ENCODE peak calls at places on chromosomes 3 and 15, in eight cellular contexts. W, F, I, Q, R, E, X and Y are unnamed samples.

GRCh38 chr3:15634671-15635661 is 33.4 kb downstream of the BTD start:
- DNase-seq in W (no peak), F (no peak), I (peak), Q (no peak), R (peak), E (no peak), X (no peak), Y (no peak)

GRCh38 chr3:172449468-172450149 is 1.4 kb upstream of the GHSR start:
- DNase-seq in W (no peak), F (no peak), I (no peak), Q (no peak), R (peak), E (no peak), X (peak), Y (no peak)

GRCh38 chr15:100785181-100786138 is 94.2 kb upstream of the ALDH1A3 start:
- DNase-seq in W (no peak), F (no peak), I (no peak), Q (no peak), R (no peak), E (no peak), X (no peak), Y (no peak)

GRCh38 chr3:100665230-100665629 is 44.1 kb upstream of the TFG start:
- DNase-seq in W (no peak), F (no peak), I (no peak), Q (peak), R (no peak), E (no peak), X (no peak), Y (no peak)

GRCh38 chr3:33060609-33061337 is 36.2 kb downstream of the GLB1 start:
- DNase-seq in W (peak), F (no peak), I (peak), Q (peak), R (no peak), E (no peak), X (no peak), Y (no peak)

GRCh38 chr15:70566047-70566835 is 197.1 kb downstream of the UACA start:
- DNase-seq in W (no peak), F (no peak), I (no peak), Q (no peak), R (no peak), E (no peak), X (no peak), Y (no peak)

GRCh38 chr15:42385980-42386695 is 26.8 kb downstream of the CAPN3 start:
- DNase-seq in W (no peak), F (no peak), I (no peak), Q (no peak), R (no peak), E (no peak), X (no peak), Y (no peak)

GRCh38 chr15:34147371-34148140 is 45.7 kb downstream of the PGBD4 start:
- DNase-seq in W (no peak), F (no peak), I (no peak), Q (no peak), R (no peak), E (no peak), X (no peak), Y (no peak)

GRCh38 chr3:146542968-146543367 is 1.4 kb downstream of the PLSCR1 start:
- DNase-seq in W (no peak), F (no peak), I (no peak), Q (no peak), R (no peak), E (no peak), X (no peak), Y (no peak)

GRCh38 chr3:68504185-68504584 is 428.2 kb downstream of the TAFA4 start:
- DNase-seq in W (no peak), F (no peak), I (no peak), Q (no peak), R (no peak), E (no peak), X (no peak), Y (no peak)

GRCh38 chr15:36887214-36888017 is 212.9 kb downstream of the MEIS2 start:
- DNase-seq in W (no peak), F (no peak), I (no peak), Q (no peak), R (no peak), E (peak), X (no peak), Y (no peak)